ENCODE peak calls at places on chromosomes 4 and X, in nine cellular contexts. O is AG09319, Q is GM06990, S is lower lobe of right lung, K is GM13976, B is NB4, N is nephron progenitor cell, D is fibroblast of villous mesenchyme, R is retinal pigment epithelial cell. L is an unnamed sample.

GRCh38 chrX:125646195-125646594 is 326.5 kb downstream of the TEX13C start:
- DNase-seq in Q (no peak), S (no peak), K (no peak), R (no peak), B (peak; percentile 11), D (no peak), N (no peak), O (no peak), L (no peak)

GRCh38 chr4:20456416-20456815 is 204.7 kb downstream of the SLIT2 start:
- DNase-seq in Q (no peak), B (no peak), R (no peak), K (no peak), S (no peak), N (no peak), O (no peak), D (no peak), L (no peak)

GRCh38 chr4:70722199-70722791 is 531 bp downstream of the RUFY3 start:
- DNase-seq in N (no peak), R (no peak), K (no peak), B (no peak), S (no peak), Q (no peak), O (no peak), D (peak; percentile 69), L (no peak)

GRCh38 chr4:71602271-71602890 is 181.5 kb downstream of the GC start:
- DNase-seq in S (no peak), D (peak; percentile 28), K (no peak), B (no peak), Q (no peak), R (no peak), N (no peak), O (no peak), L (no peak)

GRCh38 chr4:65580551-65580950 is 89.7 kb downstream of the EPHA5 start:
- DNase-seq in O (no peak), Q (no peak), K (no peak), R (no peak), D (no peak), N (no peak), S (no peak), B (no peak), L (no peak)

GRCh38 chrX:63330681-63331080 is 20.5 kb downstream of the SPIN4 start:
- DNase-seq in O (no peak), Q (no peak), B (peak; percentile 74), R (no peak), D (no peak), K (no peak), N (no peak), S (peak; percentile 55), L (peak; percentile 60)

GRCh38 chr4:27057662-27058061 is 197.0 kb downstream of the STIM2 start:
- DNase-seq in B (no peak), D (no peak), N (no peak), Q (no peak), S (no peak), O (no peak), K (no peak), R (no peak), L (no peak)

GRCh38 chr4:34289489-34289888 is 1954.8 kb downstream of the ARAP2 start:
- DNase-seq in N (no peak), R (no peak), Q (no peak), K (no peak), O (no peak), D (no peak), B (no peak), S (no peak), L (no peak)

GRCh38 chrX:38335382-38335781 is 8.1 kb upstream of the RPGR start:
- DNase-seq in S (no peak), K (no peak), R (no peak), Q (no peak), D (no peak), O (no peak), B (no peak), N (no peak), L (no peak)

GRCh38 chrX:114962209-114962608 is 55.2 kb downstream of the IL13RA2 start:
- DNase-seq in K (no peak), O (no peak), Q (no peak), S (no peak), N (no peak), D (no peak), B (no peak), R (no peak), L (no peak)

GRCh38 chrX:114964374-114964773 is 53.0 kb downstream of the IL13RA2 start:
- DNase-seq in B (no peak), D (no peak), K (no peak), S (no peak), R (no peak), N (no peak), O (no peak), Q (no peak), L (no peak)

DNA sequence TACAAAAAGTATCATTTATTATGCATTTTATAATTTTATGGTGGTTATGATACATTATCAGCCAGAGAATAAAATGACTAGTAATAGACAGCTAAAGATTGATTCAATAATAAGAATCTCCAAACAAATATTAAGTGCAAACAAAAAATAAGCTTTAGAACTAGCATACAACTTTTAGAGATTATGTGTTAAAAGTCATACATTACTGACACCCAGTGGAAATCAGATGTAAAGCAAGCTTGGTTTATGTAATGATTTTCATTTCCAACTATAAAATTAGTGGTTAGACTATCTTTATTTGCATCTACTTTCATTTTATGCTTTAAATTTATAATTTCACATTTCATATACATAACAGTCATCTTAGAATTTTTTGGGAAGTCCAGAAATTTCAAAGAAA is 57.7 kb downstream of the IL13RA2 start:
- DNase-seq in S (no peak), K (peak; percentile 17), O (no peak), R (no peak), Q (no peak), B (peak; percentile 2), D (peak; percentile 23), N (no peak), L (no peak)
- TF ChIP-seq CTCF in S (peak; percentile 39), K (peak; percentile 11), O (peak; percentile 46), R (peak; percentile 35), Q (peak; percentile 25), B (no peak), D (peak; percentile 39), N (peak; percentile 56), L (peak; percentile 53)

DNA sequence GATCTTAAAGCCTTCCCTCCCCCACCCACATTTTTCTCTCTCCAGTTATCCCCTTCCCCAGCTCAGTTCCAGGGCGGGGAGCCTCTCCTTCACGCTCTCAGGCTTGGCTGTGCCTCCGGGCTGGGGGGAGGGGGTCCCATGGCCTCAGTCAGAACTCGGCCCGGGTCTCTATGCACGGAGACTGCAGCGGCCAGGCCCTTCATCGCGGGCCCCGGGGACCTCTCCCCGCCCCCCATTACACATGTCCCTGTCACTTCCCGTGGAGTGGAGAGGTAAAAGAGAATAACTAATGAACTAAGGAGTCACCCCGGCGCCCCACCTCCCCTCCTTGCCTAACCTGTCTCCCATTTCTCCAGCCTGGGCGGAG is 838 bp upstream of the PRICKLE3 start:
- DNase-seq in R (no peak), Q (no peak), K (no peak), N (peak; percentile 35), S (no peak), O (no peak), D (no peak), B (no peak), L (no peak)
- TF ChIP-seq CTCF in R (no peak), Q (no peak), K (no peak), N (no peak), S (no peak), O (no peak), D (no peak), B (no peak), L (no peak)

DNA sequence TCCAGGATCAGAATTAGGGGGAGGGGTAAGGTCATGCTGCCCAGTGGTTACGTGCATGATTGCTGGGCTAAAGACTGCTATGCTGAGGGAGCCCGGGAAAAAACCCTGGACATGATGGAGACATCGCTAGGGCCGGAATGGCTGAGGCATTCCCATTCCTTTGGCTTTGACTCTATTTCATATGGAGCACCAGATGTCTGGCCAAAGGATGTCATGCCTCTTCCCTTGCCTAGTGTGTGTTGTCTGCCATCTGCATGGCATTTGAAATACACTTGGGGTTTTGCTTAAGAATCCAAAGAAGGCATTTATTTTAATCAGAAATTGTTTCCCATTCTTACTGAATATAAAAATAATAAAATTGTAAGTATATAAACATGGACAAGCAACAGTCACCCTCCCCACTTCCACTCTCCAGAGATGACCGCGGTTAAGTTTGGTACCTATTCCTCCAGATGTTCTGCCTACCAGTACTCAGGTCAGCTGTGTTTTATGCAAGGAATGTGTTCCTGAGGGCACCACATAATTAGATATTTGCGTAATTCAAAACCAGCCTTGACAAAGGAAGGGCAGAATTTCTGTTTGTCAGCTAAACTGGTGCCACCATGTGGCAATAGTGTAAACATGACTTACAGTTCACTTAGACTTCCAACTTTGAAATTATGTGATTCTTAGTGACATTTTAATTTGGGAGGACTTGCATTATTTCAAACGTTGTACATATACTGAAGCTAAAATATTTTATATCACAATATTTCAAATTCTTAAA is 105.9 kb downstream of the CT47B1 start:
- DNase-seq in S (no peak), Q (peak; percentile 13), B (peak; percentile 63), O (peak; percentile 37), N (no peak), D (peak; percentile 34), R (no peak), K (peak; percentile 27), L (no peak)
- TF ChIP-seq CTCF in S (peak; percentile 9), Q (peak; percentile 35), B (no peak), O (peak; percentile 23), N (no peak), D (peak; percentile 22), R (peak; percentile 46), K (no peak), L (peak; percentile 55)

GRCh38 chrX:155094468-155095061 is 23.3 kb downstream of the BRCC3 start:
- DNase-seq in N (no peak), Q (no peak), S (no peak), K (peak; percentile 17), O (no peak), D (peak; percentile 38), R (no peak), B (peak; percentile 48), L (no peak)
- TF ChIP-seq CTCF in N (peak; percentile 49), Q (peak; percentile 63), S (peak; percentile 50), K (no peak), O (peak; percentile 58), D (peak; percentile 63), R (peak; percentile 62), B (peak; percentile 57), L (peak; percentile 64)

GRCh38 chr4:38011484-38012162 is 51.4 kb downstream of the PTTG2 start:
- DNase-seq in D (no peak), Q (no peak), R (no peak), S (no peak), K (no peak), B (no peak), O (no peak), N (no peak), L (no peak)
- TF ChIP-seq CTCF in D (no peak), Q (no peak), R (no peak), S (no peak), K (no peak), B (no peak), O (no peak), N (no peak), L (no peak)

GRCh38 chr4:16450724-16451123 is 224.5 kb upstream of the TAPT1 start:
- DNase-seq in K (no peak), Q (no peak), B (no peak), R (no peak), D (peak; percentile 8), O (no peak), N (no peak), S (no peak), L (no peak)
- TF ChIP-seq CTCF in K (no peak), Q (peak; percentile 3), B (no peak), R (peak; percentile 35), D (peak; percentile 22), O (peak; percentile 41), N (no peak), S (no peak), L (peak; percentile 25)